ENCODE peak calls at places on chromosomes 7 and 10, in four cellular contexts. One of them, this sample, is unnamed.

GRCh38 chr7:102303669-102304422 is 17.2 kb downstream of the SH2B2 start:
- DNase-seq in DND-41: no peak
- DNase-seq in SJSA1: peak
- DNase-seq in astrocyte of the cerebellum: no peak
- DNase-seq in this sample: no peak

GRCh38 chr7:42964849-42965805 is 33.0 kb downstream of the MRPL32 start:
- DNase-seq in astrocyte of the cerebellum: no peak
- DNase-seq in DND-41: no peak
- DNase-seq in SJSA1: no peak
- DNase-seq in this sample: no peak

GRCh38 chr10:101301111-101301731 is 52.7 kb upstream of the BTRC start:
- DNase-seq in astrocyte of the cerebellum: no peak
- DNase-seq in SJSA1: peak
- DNase-seq in DND-41: peak
- DNase-seq in this sample: no peak

GRCh38 chr10:127996586-127996985 is 89.7 kb downstream of the PTPRE start:
- DNase-seq in SJSA1: no peak
- DNase-seq in DND-41: no peak
- DNase-seq in astrocyte of the cerebellum: no peak
- DNase-seq in this sample: no peak

GRCh38 chr10:21010615-21011014 is 113.5 kb upstream of the NEBL start:
- DNase-seq in SJSA1: no peak
- DNase-seq in DND-41: no peak
- DNase-seq in astrocyte of the cerebellum: no peak
- DNase-seq in this sample: no peak

GRCh38 chr10:100148353-100149211 is 37.2 kb downstream of the ERLIN1 start:
- DNase-seq in DND-41: no peak
- DNase-seq in SJSA1: no peak
- DNase-seq in astrocyte of the cerebellum: no peak
- DNase-seq in this sample: peak

GRCh38 chr7:81662531-81662930 is 107.3 kb downstream of the HGF start:
- DNase-seq in astrocyte of the cerebellum: no peak
- DNase-seq in SJSA1: no peak
- DNase-seq in DND-41: no peak
- DNase-seq in this sample: no peak

GRCh38 chr10:59172567-59172966 is 3.9 kb upstream of the PHYHIPL start:
- DNase-seq in astrocyte of the cerebellum: no peak
- DNase-seq in SJSA1: no peak
- DNase-seq in DND-41: no peak
- DNase-seq in this sample: no peak

GRCh38 chr7:74427974-74428373 is 25.7 kb upstream of the GTF2IRD1 start:
- DNase-seq in astrocyte of the cerebellum: no peak
- DNase-seq in DND-41: no peak
- DNase-seq in SJSA1: no peak
- DNase-seq in this sample: no peak

GRCh38 chr10:5814110-5815107 is 1.2 kb upstream of the GDI2 start:
- DNase-seq in SJSA1: no peak
- DNase-seq in DND-41: no peak
- DNase-seq in astrocyte of the cerebellum: no peak
- DNase-seq in this sample: no peak

GRCh38 chr7:8443871-8444756 is 10.7 kb downstream of the NXPH1 start:
- DNase-seq in SJSA1: no peak
- DNase-seq in astrocyte of the cerebellum: no peak
- DNase-seq in DND-41: no peak
- DNase-seq in this sample: no peak

GRCh38 chr7:7956531-7957221 is 11.9 kb upstream of the GLCCI1 start:
- DNase-seq in astrocyte of the cerebellum: no peak
- DNase-seq in SJSA1: no peak
- DNase-seq in DND-41: no peak
- DNase-seq in this sample: no peak

GRCh38 chr10:99532687-99533495 is at the start of gene NKX2-3:
- DNase-seq in astrocyte of the cerebellum: no peak
- DNase-seq in SJSA1: peak
- DNase-seq in DND-41: no peak
- DNase-seq in this sample: no peak

GRCh38 chr7:77360104-77360503 is 56.0 kb downstream of the GSAP start:
- DNase-seq in astrocyte of the cerebellum: no peak
- DNase-seq in DND-41: no peak
- DNase-seq in SJSA1: no peak
- DNase-seq in this sample: no peak

GRCh38 chr10:32953277-32953927 is 4.6 kb downstream of the ITGB1 start:
- DNase-seq in DND-41: no peak
- DNase-seq in astrocyte of the cerebellum: no peak
- DNase-seq in SJSA1: no peak
- DNase-seq in this sample: no peak

GRCh38 chr7:124201768-124202349 is 169.0 kb upstream of the TMEM229A start:
- DNase-seq in DND-41: no peak
- DNase-seq in SJSA1: no peak
- DNase-seq in astrocyte of the cerebellum: no peak
- DNase-seq in this sample: no peak

GRCh38 chr10:61642073-61642637 is 20.6 kb upstream of the CABCOCO1 start:
- DNase-seq in SJSA1: no peak
- DNase-seq in astrocyte of the cerebellum: no peak
- DNase-seq in DND-41: no peak
- DNase-seq in this sample: no peak

GRCh38 chr10:120480065-120480600 is 23.1 kb downstream of the PLPP4 start:
- DNase-seq in astrocyte of the cerebellum: no peak
- DNase-seq in SJSA1: no peak
- DNase-seq in DND-41: no peak
- DNase-seq in this sample: no peak

GRCh38 chr7:150961510-150962284 is 16.4 kb downstream of the KCNH2 start:
- DNase-seq in DND-41: no peak
- DNase-seq in SJSA1: no peak
- DNase-seq in astrocyte of the cerebellum: no peak
- DNase-seq in this sample: no peak

GRCh38 chr7:6642239-6642839 is 5.2 kb downstream of the ZNF316 start:
- DNase-seq in DND-41: no peak
- DNase-seq in SJSA1: no peak
- DNase-seq in astrocyte of the cerebellum: no peak
- DNase-seq in this sample: no peak

GRCh38 chr7:48052748-48053147 is 17.4 kb downstream of the C7orf57 start:
- DNase-seq in astrocyte of the cerebellum: no peak
- DNase-seq in DND-41: no peak
- DNase-seq in SJSA1: no peak
- DNase-seq in this sample: no peak

GRCh38 chr7:52711951-52712350 is 323.5 kb upstream of the POM121L12 start:
- DNase-seq in SJSA1: no peak
- DNase-seq in DND-41: no peak
- DNase-seq in astrocyte of the cerebellum: no peak
- DNase-seq in this sample: no peak

GRCh38 chr7:94060772-94061171 is 56.6 kb upstream of the BET1 start:
- DNase-seq in astrocyte of the cerebellum: no peak
- DNase-seq in DND-41: no peak
- DNase-seq in SJSA1: no peak
- DNase-seq in this sample: no peak

GRCh38 chr10:5550621-5551530 is 26.1 kb downstream of the CALML3 start:
- DNase-seq in SJSA1: peak
- DNase-seq in astrocyte of the cerebellum: no peak
- DNase-seq in DND-41: no peak
- DNase-seq in this sample: no peak

GRCh38 chr10:29377333-29377961 is 88.6 kb downstream of the LYZL1 start:
- DNase-seq in SJSA1: peak
- DNase-seq in DND-41: peak
- DNase-seq in astrocyte of the cerebellum: no peak
- DNase-seq in this sample: no peak

GRCh38 chr10:110843031-110843430 is 28.7 kb upstream of the PDCD4 start:
- DNase-seq in astrocyte of the cerebellum: no peak
- DNase-seq in SJSA1: no peak
- DNase-seq in DND-41: no peak
- DNase-seq in this sample: no peak

GRCh38 chr7:98286093-98286525 is 4.6 kb downstream of the BRI3 start:
- DNase-seq in DND-41: no peak
- DNase-seq in SJSA1: peak
- DNase-seq in astrocyte of the cerebellum: no peak
- DNase-seq in this sample: no peak

GRCh38 chr10:98694863-98695262 is 248.1 kb upstream of the HPS1 start:
- DNase-seq in DND-41: no peak
- DNase-seq in SJSA1: no peak
- DNase-seq in astrocyte of the cerebellum: no peak
- DNase-seq in this sample: no peak

GRCh38 chr10:132297521-132297920 is 10.2 kb downstream of the STK32C start:
- DNase-seq in SJSA1: no peak
- DNase-seq in DND-41: peak
- DNase-seq in astrocyte of the cerebellum: no peak
- DNase-seq in this sample: no peak

GRCh38 chr10:101562231-101562630 is 25.8 kb downstream of the POLL start:
- DNase-seq in DND-41: no peak
- DNase-seq in astrocyte of the cerebellum: no peak
- DNase-seq in SJSA1: no peak
- DNase-seq in this sample: no peak

GRCh38 chr10:31098091-31098490 is 66.4 kb upstream of the ZNF438 start:
- DNase-seq in DND-41: no peak
- DNase-seq in SJSA1: no peak
- DNase-seq in astrocyte of the cerebellum: no peak
- DNase-seq in this sample: no peak

GRCh38 chr10:7625836-7626235 is 40.9 kb downstream of the ITIH5 start:
- DNase-seq in SJSA1: no peak
- DNase-seq in astrocyte of the cerebellum: no peak
- DNase-seq in DND-41: no peak
- DNase-seq in this sample: no peak

GRCh38 chr7:33334349-33334748 is 205.0 kb downstream of the BBS9 start:
- DNase-seq in DND-41: no peak
- DNase-seq in astrocyte of the cerebellum: no peak
- DNase-seq in SJSA1: no peak
- DNase-seq in this sample: no peak

GRCh38 chr7:132906193-132906829 is 175.6 kb downstream of the CHCHD3 start:
- DNase-seq in DND-41: no peak
- DNase-seq in astrocyte of the cerebellum: no peak
- DNase-seq in SJSA1: no peak
- DNase-seq in this sample: no peak
- H3K4me3 ChIP-seq in DND-41: no peak
- H3K4me3 ChIP-seq in astrocyte of the cerebellum: no peak
- H3K4me3 ChIP-seq in SJSA1: no peak
- H3K4me3 ChIP-seq in this sample: no peak

GRCh38 chr10:118745056-118745455 is 9.7 kb downstream of the CACUL1 start:
- DNase-seq in DND-41: no peak
- DNase-seq in SJSA1: no peak
- DNase-seq in astrocyte of the cerebellum: no peak
- DNase-seq in this sample: no peak

GRCh38 chr10:118741994-118742393 is 12.8 kb downstream of the CACUL1 start:
- DNase-seq in SJSA1: no peak
- DNase-seq in astrocyte of the cerebellum: no peak
- DNase-seq in DND-41: no peak
- DNase-seq in this sample: no peak

GRCh38 chr10:118737594-118738302 is 17.0 kb downstream of the CACUL1 start:
- DNase-seq in SJSA1: no peak
- DNase-seq in astrocyte of the cerebellum: no peak
- DNase-seq in DND-41: no peak
- DNase-seq in this sample: no peak

GRCh38 chr10:118738422-118738821 is 16.3 kb downstream of the CACUL1 start:
- DNase-seq in DND-41: no peak
- DNase-seq in SJSA1: no peak
- DNase-seq in astrocyte of the cerebellum: no peak
- DNase-seq in this sample: no peak

DNA sequence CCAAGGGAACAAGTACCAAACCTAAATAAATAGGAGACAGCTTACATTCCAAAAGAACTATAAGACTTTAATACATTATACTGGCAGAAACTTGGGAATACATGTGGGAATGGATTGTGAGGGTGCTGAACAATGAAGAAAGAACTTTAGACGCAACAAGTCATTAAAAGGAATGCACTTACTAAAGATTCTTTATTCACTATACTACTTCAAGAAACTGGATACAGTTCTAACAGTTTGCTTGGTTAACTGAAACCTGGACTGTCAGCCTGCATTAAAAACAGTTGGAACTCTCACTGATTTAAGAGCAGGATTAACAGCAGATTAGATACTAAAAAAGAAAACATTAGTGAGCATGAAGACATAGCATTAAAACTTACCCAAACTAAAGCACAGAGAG is 12.0 kb downstream of the CACUL1 start:
- DNase-seq in SJSA1: peak
- DNase-seq in DND-41: no peak
- DNase-seq in astrocyte of the cerebellum: no peak
- DNase-seq in this sample: no peak
- H3K4me3 ChIP-seq in SJSA1: no peak
- H3K4me3 ChIP-seq in DND-41: no peak
- H3K4me3 ChIP-seq in astrocyte of the cerebellum: no peak
- H3K4me3 ChIP-seq in this sample: no peak

GRCh38 chr7:45401851-45402250 is 172.3 kb upstream of the ADCY1 start:
- DNase-seq in DND-41: no peak
- DNase-seq in astrocyte of the cerebellum: no peak
- DNase-seq in SJSA1: no peak
- DNase-seq in this sample: no peak
- H3K4me3 ChIP-seq in DND-41: no peak
- H3K4me3 ChIP-seq in astrocyte of the cerebellum: no peak
- H3K4me3 ChIP-seq in SJSA1: no peak
- H3K4me3 ChIP-seq in this sample: no peak

DNA sequence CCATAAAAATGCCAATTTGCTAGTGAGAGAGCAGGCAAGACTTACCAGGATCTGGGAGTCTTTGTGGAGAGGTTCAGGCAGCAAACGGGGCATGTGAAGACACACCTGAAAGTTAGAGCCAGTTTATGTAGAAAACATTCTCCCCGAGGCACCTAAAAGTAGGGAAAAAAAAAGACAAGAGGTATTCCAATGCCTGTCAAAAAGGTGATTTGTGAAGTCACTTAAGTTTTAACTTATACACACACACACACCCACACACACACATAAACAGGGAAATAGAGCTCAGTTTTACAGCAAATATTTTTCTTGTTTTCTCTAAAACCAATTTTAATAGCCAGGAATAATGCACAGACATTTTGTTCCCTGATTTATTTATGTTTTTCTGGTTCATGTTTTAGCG is at the start of gene LAMB4:
- DNase-seq in SJSA1: no peak
- DNase-seq in DND-41: no peak
- DNase-seq in astrocyte of the cerebellum: no peak
- DNase-seq in this sample: no peak
- H3K4me3 ChIP-seq in SJSA1: no peak
- H3K4me3 ChIP-seq in DND-41: no peak
- H3K4me3 ChIP-seq in astrocyte of the cerebellum: no peak
- H3K4me3 ChIP-seq in this sample: no peak

This sample was measured in Panc1.